ENCODE peak calls at places on chromosomes 12 and 14, in seven cellular contexts. One of them, this sample, is unnamed. For H3K4me1, the result is how much of the 10 kb centered on the place peaks cover.

GRCh38 chr12:113197518-113198077 is 12.1 kb downstream of the RITA1 start:
- DNase-seq in pancreas: no peak
- DNase-seq in H9: no peak
- DNase-seq in lower lobe of right lung: no peak
- DNase-seq in GM23338: no peak
- DNase-seq in astrocyte: no peak
- DNase-seq in psoas muscle: no peak
- DNase-seq in this sample: no peak

GRCh38 chr14:77133718-77134338 is 7.8 kb downstream of the ZDHHC22 start:
- DNase-seq in astrocyte: peak
- DNase-seq in H9: peak
- DNase-seq in GM23338: peak
- DNase-seq in psoas muscle: peak
- DNase-seq in pancreas: peak
- DNase-seq in lower lobe of right lung: peak
- DNase-seq in this sample: peak

GRCh38 chr12:52121848-52122838 is 42.6 kb downstream of the SMIM41 start:
- DNase-seq in H9: peak
- DNase-seq in lower lobe of right lung: peak
- DNase-seq in pancreas: peak
- DNase-seq in psoas muscle: peak
- DNase-seq in GM23338: peak
- DNase-seq in astrocyte: no peak
- DNase-seq in this sample: peak

GRCh38 chr12:74317078-74317581 is 220.5 kb upstream of the ATXN7L3B start:
- DNase-seq in astrocyte: peak
- DNase-seq in lower lobe of right lung: no peak
- DNase-seq in GM23338: peak
- DNase-seq in psoas muscle: no peak
- DNase-seq in pancreas: peak
- DNase-seq in H9: peak
- DNase-seq in this sample: no peak

GRCh38 chr12:52427083-52427482 is 7.1 kb downstream of the KRT75 start:
- DNase-seq in lower lobe of right lung: no peak
- DNase-seq in H9: no peak
- DNase-seq in GM23338: no peak
- DNase-seq in psoas muscle: no peak
- DNase-seq in pancreas: no peak
- DNase-seq in astrocyte: no peak
- DNase-seq in this sample: no peak

GRCh38 chr14:99611639-99612038 is 7.6 kb upstream of the CCDC85C start:
- DNase-seq in psoas muscle: no peak
- DNase-seq in H9: no peak
- DNase-seq in pancreas: no peak
- DNase-seq in lower lobe of right lung: no peak
- DNase-seq in GM23338: no peak
- DNase-seq in astrocyte: no peak
- DNase-seq in this sample: no peak

GRCh38 chr14:104700747-104701215 is 11.4 kb downstream of the INF2 start:
- DNase-seq in H9: no peak
- DNase-seq in psoas muscle: no peak
- DNase-seq in GM23338: peak
- DNase-seq in pancreas: no peak
- DNase-seq in lower lobe of right lung: no peak
- DNase-seq in astrocyte: no peak
- DNase-seq in this sample: peak

GRCh38 chr12:6821271-6821673 is 349 bp upstream of the GPR162 start:
- DNase-seq in lower lobe of right lung: peak
- DNase-seq in pancreas: no peak
- DNase-seq in GM23338: peak
- DNase-seq in psoas muscle: peak
- DNase-seq in H9: peak
- DNase-seq in astrocyte: peak
- DNase-seq in this sample: no peak

GRCh38 chr12:108691995-108692808 is 39.1 kb downstream of the CORO1C start:
- DNase-seq in pancreas: peak
- DNase-seq in psoas muscle: peak
- DNase-seq in H9: no peak
- DNase-seq in lower lobe of right lung: peak
- DNase-seq in astrocyte: peak
- DNase-seq in GM23338: no peak
- DNase-seq in this sample: peak

GRCh38 chr14:64973026-64973442 is 898 bp upstream of the RAB15 start:
- DNase-seq in astrocyte: no peak
- DNase-seq in pancreas: no peak
- DNase-seq in H9: no peak
- DNase-seq in GM23338: no peak
- DNase-seq in psoas muscle: no peak
- DNase-seq in lower lobe of right lung: no peak
- DNase-seq in this sample: no peak

GRCh38 chr14:64885555-64885954 is 5.8 kb upstream of the SPTB start:
- DNase-seq in lower lobe of right lung: no peak
- DNase-seq in astrocyte: no peak
- DNase-seq in psoas muscle: no peak
- DNase-seq in pancreas: no peak
- DNase-seq in H9: no peak
- DNase-seq in GM23338: no peak
- DNase-seq in this sample: no peak

GRCh38 chr14:37901978-37902377 is 305.7 kb upstream of the SSTR1 start:
- DNase-seq in pancreas: no peak
- DNase-seq in psoas muscle: peak
- DNase-seq in astrocyte: peak
- DNase-seq in lower lobe of right lung: no peak
- DNase-seq in GM23338: peak
- DNase-seq in H9: peak
- DNase-seq in this sample: no peak

GRCh38 chr14:67397536-67397935 is 14.4 kb downstream of the PLEK2 start:
- DNase-seq in astrocyte: no peak
- DNase-seq in GM23338: no peak
- DNase-seq in H9: no peak
- DNase-seq in pancreas: no peak
- DNase-seq in psoas muscle: no peak
- DNase-seq in lower lobe of right lung: no peak
- DNase-seq in this sample: no peak

GRCh38 chr12:132189378-132190011 is 45.2 kb downstream of the NOC4L start:
- DNase-seq in H9: peak
- DNase-seq in lower lobe of right lung: peak
- DNase-seq in psoas muscle: peak
- DNase-seq in GM23338: peak
- DNase-seq in pancreas: peak
- DNase-seq in astrocyte: peak
- DNase-seq in this sample: peak

GRCh38 chr12:99911076-99911475 is 73.7 kb downstream of the ANKS1B start:
- DNase-seq in pancreas: no peak
- DNase-seq in astrocyte: peak
- DNase-seq in GM23338: no peak
- DNase-seq in lower lobe of right lung: no peak
- DNase-seq in H9: no peak
- DNase-seq in psoas muscle: no peak
- DNase-seq in this sample: no peak

GRCh38 chr14:42437809-42438208 is 831.1 kb downstream of the LRFN5 start:
- DNase-seq in astrocyte: no peak
- DNase-seq in GM23338: no peak
- DNase-seq in lower lobe of right lung: no peak
- DNase-seq in H9: no peak
- DNase-seq in psoas muscle: no peak
- DNase-seq in pancreas: no peak
- DNase-seq in this sample: no peak

GRCh38 chr14:21874167-21874566 is 200.5 kb upstream of the OR4E1 start:
- DNase-seq in H9: no peak
- DNase-seq in psoas muscle: no peak
- DNase-seq in astrocyte: no peak
- DNase-seq in GM23338: no peak
- DNase-seq in lower lobe of right lung: no peak
- DNase-seq in pancreas: no peak
- DNase-seq in this sample: no peak

GRCh38 chr14:72124171-72124570 is 191.9 kb downstream of the RGS6 start:
- DNase-seq in H9: no peak
- DNase-seq in pancreas: no peak
- DNase-seq in lower lobe of right lung: no peak
- DNase-seq in astrocyte: no peak
- DNase-seq in psoas muscle: no peak
- DNase-seq in GM23338: no peak
- DNase-seq in this sample: no peak

GRCh38 chr12:24997970-24998582 is 49.2 kb upstream of the BCAT1 start:
- DNase-seq in lower lobe of right lung: no peak
- DNase-seq in GM23338: no peak
- DNase-seq in pancreas: no peak
- DNase-seq in H9: no peak
- DNase-seq in astrocyte: peak
- DNase-seq in psoas muscle: no peak
- DNase-seq in this sample: no peak

GRCh38 chr12:24997496-24997895 is 48.6 kb upstream of the BCAT1 start:
- DNase-seq in astrocyte: peak
- DNase-seq in psoas muscle: no peak
- DNase-seq in pancreas: no peak
- DNase-seq in lower lobe of right lung: no peak
- DNase-seq in GM23338: no peak
- DNase-seq in H9: no peak
- DNase-seq in this sample: no peak

GRCh38 chr12:25005376-25005775 is 56.5 kb upstream of the BCAT1 start:
- DNase-seq in astrocyte: no peak
- DNase-seq in GM23338: no peak
- DNase-seq in lower lobe of right lung: no peak
- DNase-seq in psoas muscle: no peak
- DNase-seq in H9: no peak
- DNase-seq in pancreas: no peak
- DNase-seq in this sample: no peak

GRCh38 chr12:25004447-25004846 is 55.5 kb upstream of the BCAT1 start:
- DNase-seq in H9: no peak
- DNase-seq in GM23338: no peak
- DNase-seq in psoas muscle: no peak
- DNase-seq in pancreas: no peak
- DNase-seq in astrocyte: no peak
- DNase-seq in lower lobe of right lung: no peak
- DNase-seq in this sample: no peak

DNA sequence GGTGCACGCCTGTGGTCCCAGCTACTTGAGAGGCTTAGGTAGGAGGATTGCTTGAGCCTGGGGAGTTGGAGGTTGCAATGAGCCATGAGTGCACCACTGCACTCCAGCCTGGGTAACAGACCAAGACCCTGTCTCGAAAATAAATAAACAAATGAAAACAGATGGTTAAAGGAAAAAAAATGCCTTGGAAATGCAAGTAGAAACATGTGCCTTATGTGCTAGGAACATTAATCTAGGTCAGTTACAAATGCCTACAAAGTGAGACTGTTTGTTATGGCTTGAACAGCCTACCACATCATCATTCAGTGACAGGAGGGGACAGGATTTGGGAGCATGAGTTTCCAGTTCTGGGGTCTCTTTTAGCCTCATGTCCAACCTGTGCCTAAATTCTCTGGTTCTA is 52.4 kb upstream of the BCAT1 start:
- DNase-seq in H9: no peak
- DNase-seq in psoas muscle: no peak
- DNase-seq in GM23338: no peak
- DNase-seq in astrocyte: peak
- DNase-seq in pancreas: no peak
- DNase-seq in lower lobe of right lung: no peak
- DNase-seq in this sample: no peak
- H3K4me1 ChIP-seq in H9: under half
- H3K4me1 ChIP-seq in psoas muscle: under half
- H3K4me1 ChIP-seq in GM23338: under half
- H3K4me1 ChIP-seq in astrocyte: under half
- H3K4me1 ChIP-seq in pancreas: under half
- H3K4me1 ChIP-seq in lower lobe of right lung: under half
- H3K4me1 ChIP-seq in this sample: under half

DNA sequence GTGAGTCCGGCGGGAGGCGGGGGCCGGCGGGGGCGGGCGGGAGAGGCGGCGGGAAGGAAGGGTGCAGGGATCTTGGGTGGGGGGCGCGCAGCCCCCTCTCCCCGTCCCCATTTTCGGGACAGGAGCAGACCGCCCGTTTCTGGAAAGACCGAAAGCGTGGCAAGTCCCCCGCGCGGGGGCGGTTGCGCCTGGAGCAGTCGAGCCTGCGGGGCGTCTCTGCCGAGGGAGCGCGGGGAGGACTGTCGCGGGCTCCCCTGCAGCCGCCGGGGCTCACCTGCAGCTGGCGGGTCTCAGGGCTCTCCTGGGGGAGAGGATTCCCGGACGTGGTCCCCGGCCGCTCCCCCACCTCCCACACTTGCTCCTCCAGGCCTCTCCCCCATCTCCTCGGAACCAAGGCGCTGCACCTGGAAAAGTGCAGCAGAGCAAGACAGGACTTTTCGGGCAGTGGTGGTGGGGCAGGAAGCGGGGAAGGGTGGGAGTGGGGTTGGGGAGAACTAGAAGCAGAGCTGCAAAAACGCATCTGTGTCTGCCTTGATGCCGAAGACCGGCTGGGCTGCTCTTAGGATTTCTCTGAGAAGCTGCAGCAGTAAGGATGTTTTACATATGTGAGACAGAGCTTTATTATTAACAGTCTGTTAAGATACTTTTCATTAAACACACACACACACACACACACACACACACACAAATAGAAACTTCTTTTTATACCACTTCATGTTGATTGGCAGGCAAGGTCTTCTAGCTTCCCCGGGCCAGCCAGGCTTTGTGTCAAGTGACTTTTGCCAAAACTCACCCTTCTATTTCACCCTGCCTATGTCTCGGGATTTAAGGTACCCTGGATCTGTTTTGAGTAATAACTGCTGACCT is 680 bp downstream of the C12orf75 start:
- DNase-seq in pancreas: peak
- DNase-seq in astrocyte: no peak
- DNase-seq in GM23338: peak
- DNase-seq in psoas muscle: peak
- DNase-seq in H9: no peak
- DNase-seq in lower lobe of right lung: no peak
- DNase-seq in this sample: peak
- TF ChIP-seq CTCF in pancreas: no peak
- TF ChIP-seq CTCF in astrocyte: no peak
- TF ChIP-seq CTCF in GM23338: no peak
- TF ChIP-seq CTCF in psoas muscle: peak
- TF ChIP-seq CTCF in H9: no peak
- TF ChIP-seq CTCF in lower lobe of right lung: no peak
- TF ChIP-seq CTCF in this sample: no peak

DNA sequence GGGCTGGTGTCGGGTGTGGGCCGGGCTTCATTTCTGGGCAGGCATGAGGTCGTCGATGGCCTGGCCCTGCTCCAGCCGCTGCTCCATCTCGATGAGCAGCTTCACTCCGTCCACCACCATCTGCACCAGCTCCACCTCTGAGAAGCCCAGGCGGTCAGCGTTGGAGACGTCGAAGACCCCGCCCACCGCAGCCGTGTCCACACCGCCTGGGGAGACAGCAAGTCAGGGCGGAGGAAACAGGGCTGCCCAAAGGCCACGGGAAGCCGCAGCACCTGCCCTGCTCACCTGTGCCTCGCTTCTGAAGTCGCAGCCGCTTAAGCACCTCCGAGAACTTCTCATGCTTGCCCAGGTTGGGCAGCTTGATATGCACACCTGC is 2.8 kb downstream of the CKB start:
- DNase-seq in astrocyte: no peak
- DNase-seq in H9: no peak
- DNase-seq in psoas muscle: no peak
- DNase-seq in pancreas: peak
- DNase-seq in GM23338: no peak
- DNase-seq in lower lobe of right lung: peak
- DNase-seq in this sample: peak
- H3K4me1 ChIP-seq in astrocyte: under half
- H3K4me1 ChIP-seq in H9: under half
- H3K4me1 ChIP-seq in psoas muscle: under half
- H3K4me1 ChIP-seq in pancreas: under half
- H3K4me1 ChIP-seq in GM23338: under half
- H3K4me1 ChIP-seq in lower lobe of right lung: half or more
- H3K4me1 ChIP-seq in this sample: under half

GRCh38 chr14:103126873-103127304 is 3.6 kb downstream of the TNFAIP2 start:
- DNase-seq in astrocyte: no peak
- DNase-seq in GM23338: peak
- DNase-seq in pancreas: peak
- DNase-seq in lower lobe of right lung: peak
- DNase-seq in psoas muscle: peak
- DNase-seq in H9: peak
- DNase-seq in this sample: peak
- TF ChIP-seq CTCF in astrocyte: no peak
- TF ChIP-seq CTCF in GM23338: no peak
- TF ChIP-seq CTCF in pancreas: no peak
- TF ChIP-seq CTCF in lower lobe of right lung: peak
- TF ChIP-seq CTCF in psoas muscle: peak
- TF ChIP-seq CTCF in H9: peak
- TF ChIP-seq CTCF in this sample: peak

This sample was measured in upper lobe of left lung.